ENCODE peak calls at places on chromosomes 11 and 22, in ten cellular contexts. A, C, P, B, U, Q, S, D, L and I are unnamed samples.

GRCh38 chr11:2509481-2510001 is 64.7 kb downstream of the KCNQ1 start:
- DNase-seq in S (peak; percentile 64), C (no peak), P (peak; percentile 72), L (no peak), B (peak; percentile 32), U (no peak), Q (no peak), D (no peak), A (no peak), I (no peak)

GRCh38 chr22:41401781-41402648 is 20.3 kb downstream of the TEF start:
- DNase-seq in U (no peak), P (peak; percentile 78), A (no peak), B (peak; percentile 82), C (peak; percentile 69), L (no peak), Q (no peak), S (peak; percentile 77), D (peak; percentile 79), I (peak; percentile 71)

GRCh38 chr22:37501610-37502341 is 15.6 kb upstream of the MFNG start:
- DNase-seq in L (no peak), D (peak; percentile 93), B (no peak), A (no peak), Q (no peak), C (peak; percentile 82), P (peak; percentile 63), S (peak; percentile 77), U (peak; percentile 21), I (peak; percentile 59)

GRCh38 chr22:24090581-24090980 is 79.5 kb downstream of the CABIN1 start:
- DNase-seq in P (no peak), A (no peak), C (no peak), D (peak; percentile 16), Q (no peak), U (no peak), S (no peak), L (no peak), B (no peak), I (no peak)

GRCh38 chr11:119134389-119134978 is 13.1 kb downstream of the HINFP start:
- DNase-seq in C (no peak), Q (peak; percentile 71), A (peak; percentile 13), L (no peak), B (no peak), S (no peak), U (no peak), P (no peak), D (no peak), I (no peak)

GRCh38 chr11:118901494-118902335 is 18.0 kb downstream of the CXCR5 start:
- DNase-seq in B (peak; percentile 62), U (no peak), P (no peak), A (no peak), C (no peak), D (no peak), Q (no peak), L (no peak), S (no peak), I (no peak)

GRCh38 chr11:103870821-103871309 is 165.6 kb upstream of the DDI1 start:
- DNase-seq in S (peak; percentile 93), L (no peak), U (peak; percentile 33), A (no peak), Q (no peak), B (peak; percentile 74), P (peak; percentile 22), D (no peak), C (no peak), I (no peak)

GRCh38 chr11:14934641-14935351 is 37.4 kb downstream of the CALCA start:
- DNase-seq in U (no peak), B (no peak), C (no peak), L (no peak), Q (no peak), A (no peak), S (no peak), D (no peak), P (no peak), I (no peak)

GRCh38 chr11:108117746-108118371 is 3.5 kb upstream of the ACAT1 start:
- DNase-seq in P (no peak), D (peak; percentile 76), U (no peak), A (peak; percentile 74), L (no peak), S (no peak), B (no peak), C (no peak), Q (peak; percentile 62), I (peak; percentile 34)
- TF ChIP-seq CTCF in P (peak; percentile 50), D (peak; percentile 69), U (peak; percentile 27), A (peak; percentile 90), L (peak; percentile 36), S (peak; percentile 66), B (peak; percentile 61), C (peak; percentile 62), Q (peak; percentile 66), I (peak; percentile 68)

GRCh38 chr11:111631666-111632039 is 29.4 kb downstream of the SIK2 start:
- DNase-seq in D (peak; percentile 88), Q (no peak), L (no peak), U (no peak), S (no peak), P (no peak), B (no peak), C (no peak), A (no peak), I (peak; percentile 53)
- H3K27ac ChIP-seq in D (no peak overlapping the region), Q (no peak overlapping the region), L (no peak overlapping the region), U (no peak overlapping the region), S (peak overlapping the region; percentile 1), P (no peak overlapping the region), B (no peak overlapping the region), C (no peak overlapping the region), A (no peak overlapping the region), I (no peak overlapping the region)

DNA sequence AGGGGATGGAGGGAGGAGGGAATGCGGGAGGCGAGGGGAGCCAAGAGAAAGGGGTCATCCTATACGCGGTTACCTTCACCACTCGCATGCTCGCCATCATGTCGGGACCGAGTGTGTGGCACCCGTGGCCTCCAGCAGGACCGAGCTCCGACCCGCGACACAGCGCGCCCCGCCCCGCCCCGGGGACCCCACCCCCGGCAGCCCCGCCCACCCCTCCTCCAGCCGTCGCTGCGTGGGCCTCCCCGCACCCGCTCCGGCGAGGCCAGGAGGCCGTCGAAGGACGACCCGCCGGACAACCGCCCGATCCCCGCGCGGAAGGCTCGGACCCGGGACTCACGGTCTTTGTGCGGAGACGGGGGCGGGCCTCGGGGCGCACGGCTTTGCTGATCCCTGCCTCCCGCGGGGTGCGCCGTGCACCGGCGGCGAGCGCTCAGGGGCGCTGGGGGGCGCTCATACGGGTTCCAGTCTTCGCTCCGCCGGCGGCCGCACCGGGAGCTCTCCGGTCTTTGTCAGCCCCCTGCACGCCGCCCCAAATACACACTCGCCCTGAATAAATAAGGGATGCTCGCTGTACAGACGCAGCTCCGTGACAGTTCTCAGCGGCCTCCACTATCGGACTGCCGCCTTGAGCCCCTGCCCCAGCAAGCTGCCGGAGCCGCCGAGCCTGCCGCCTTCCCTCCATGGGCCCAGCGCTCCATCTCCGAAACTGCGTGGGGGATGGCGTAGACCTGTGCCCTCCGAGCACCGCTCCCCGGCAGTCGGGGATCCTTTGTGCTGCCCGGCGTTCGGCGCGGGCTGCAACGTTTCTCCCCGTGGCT is at the start of gene UBE2L6:
- DNase-seq in Q (peak; percentile 74), P (peak; percentile 67), S (no peak), D (no peak), A (peak; percentile 84), U (peak; percentile 19), B (peak; percentile 88), C (peak; percentile 70), L (no peak), I (no peak)
- H3K4me3 ChIP-seq in Q (peak within 1 kb of the TSS; percentile 96), P (peak within 1 kb of the TSS; percentile 80), S (peak within 1 kb of the TSS; percentile 53), D (peak within 1 kb of the TSS; percentile 80), A (peak within 1 kb of the TSS; percentile 81), U (peak within 1 kb of the TSS; percentile 86), B (peak within 1 kb of the TSS; percentile 71), C (peak within 1 kb of the TSS; percentile 60), L (peak within 1 kb of the TSS; percentile 100), I (peak within 1 kb of the TSS; percentile 96)

DNA sequence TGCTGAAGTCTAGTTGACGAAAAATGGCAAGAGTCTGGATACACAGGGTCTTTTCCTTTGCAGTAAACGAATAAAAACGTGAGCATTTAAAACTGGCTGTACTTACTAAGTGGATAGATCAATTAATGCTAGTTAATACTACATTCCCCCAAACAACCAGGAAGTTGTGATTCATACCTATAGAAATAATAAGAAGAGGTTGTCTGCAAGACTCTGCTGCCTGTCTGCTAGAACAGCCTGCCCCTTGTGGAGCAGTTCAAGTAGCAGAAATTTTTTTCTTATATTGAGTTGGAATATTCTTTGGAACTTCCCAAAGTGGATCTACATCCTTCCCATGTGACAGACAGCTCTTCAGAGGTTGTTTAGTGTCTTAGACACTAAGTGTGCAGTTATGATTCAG is 86.8 kb downstream of the TEAD1 start:
- DNase-seq in L (no peak), A (no peak), P (no peak), D (peak; percentile 58), Q (no peak), B (no peak), S (no peak), U (no peak), C (no peak), I (peak; percentile 18)
- TF ChIP-seq CTCF in L (no peak), A (peak; percentile 28), P (no peak), D (peak; percentile 50), Q (no peak), B (peak; percentile 21), S (peak; percentile 20), U (no peak), C (no peak), I (peak; percentile 60)

DNA sequence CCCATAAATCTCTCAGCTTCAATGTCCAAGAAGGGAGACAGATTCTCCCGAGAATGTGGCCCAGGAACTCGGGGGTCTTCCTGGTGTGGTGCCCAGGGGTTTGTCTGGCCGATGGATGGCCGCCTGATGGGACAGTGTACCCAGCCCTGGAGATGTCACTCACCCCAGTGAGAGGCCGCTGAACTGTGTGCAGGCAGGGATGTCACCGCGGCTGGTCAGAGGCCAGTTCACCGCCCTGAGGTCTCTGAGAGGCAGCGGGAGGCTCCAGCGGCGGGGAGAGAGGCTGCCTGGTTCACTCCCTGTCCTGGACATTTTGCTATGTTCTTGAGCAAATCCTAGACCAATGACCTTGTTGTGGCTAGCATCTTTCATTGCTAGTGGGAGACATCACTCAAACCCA is 1349.5 kb downstream of the BRD1 start:
- DNase-seq in B (no peak), S (no peak), A (no peak), D (no peak), U (no peak), P (no peak), Q (no peak), L (no peak), C (no peak), I (no peak)
- H3K27ac ChIP-seq in B (no peak overlapping the region), S (no peak overlapping the region), A (no peak overlapping the region), D (no peak overlapping the region), U (no peak overlapping the region), P (no peak overlapping the region), Q (no peak overlapping the region), L (no peak overlapping the region), C (no peak overlapping the region), I (no peak overlapping the region)